ENCODE peak calls at places on chromosomes 1 and 21, in six cellular contexts. W is stomach, V is IMR-90, U is tibial nerve, A is right lobe of liver, S is prostate gland. J is an unnamed sample.

GRCh38 chr1:193472838-193473398 is 286.5 kb upstream of the B3GALT2 start:
- DNase-seq in A (no peak), S (no peak), U (no peak), W (no peak), V (no peak), J (no peak)

GRCh38 chr1:154864189-154864985 is 5.7 kb downstream of the KCNN3 start:
- DNase-seq in S (no peak), U (no peak), W (no peak), A (no peak), V (no peak), J (no peak)

GRCh38 chr1:41152622-41153044 is 89.5 kb downstream of the SCMH1 start:
- DNase-seq in V (peak; percentile 92), W (no peak), A (no peak), S (no peak), U (no peak), J (no peak)

GRCh38 chr21:44749759-44750674 is 38.6 kb upstream of the TSPEAR start:
- DNase-seq in W (no peak), V (no peak), U (no peak), A (no peak), S (no peak), J (no peak)

GRCh38 chr1:199447906-199448305 is 579.6 kb upstream of the NR5A2 start:
- DNase-seq in S (no peak), A (no peak), W (no peak), U (no peak), V (no peak), J (no peak)

GRCh38 chr21:33932731-33933130 is 17.1 kb upstream of the ATP5PO start:
- DNase-seq in A (no peak), U (no peak), S (no peak), W (no peak), V (no peak), J (no peak)

GRCh38 chr1:228163776-228164534 is 1.6 kb upstream of the IBA57 start:
- DNase-seq in V (no peak), U (no peak), W (no peak), S (no peak), A (peak; percentile 47), J (no peak)

GRCh38 chr1:22709891-22710687 is 550 bp upstream of the EPHB2 start:
- DNase-seq in W (no peak), S (no peak), V (peak; percentile 64), A (peak; percentile 71), U (peak; percentile 38), J (peak; percentile 72)

GRCh38 chr1:154466879-154467767 is 34.9 kb upstream of the TDRD10 start:
- DNase-seq in U (no peak), S (no peak), A (no peak), V (no peak), W (no peak), J (no peak)

DNA sequence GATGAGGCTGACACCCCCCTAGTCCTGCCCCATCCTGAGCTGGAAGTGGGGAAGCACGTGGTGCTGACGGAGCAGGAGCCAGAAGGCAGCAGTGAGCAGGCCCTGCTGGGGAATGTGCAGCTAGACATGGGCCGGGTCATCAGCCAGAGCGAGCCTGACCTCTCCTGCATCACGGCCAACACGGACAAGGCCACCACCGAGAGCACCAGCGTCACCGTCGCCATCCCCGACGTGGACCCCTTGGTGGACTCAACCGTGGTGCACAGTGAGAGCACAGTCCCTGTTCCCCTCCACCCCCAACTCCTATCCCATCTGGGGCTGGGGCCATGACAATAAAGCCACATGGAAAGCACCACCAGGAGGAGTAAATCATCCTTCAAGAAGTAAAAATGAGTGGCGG is 250.2 kb downstream of the CACNA1E start:
- DNase-seq in W (no peak), S (no peak), A (no peak), V (no peak), U (no peak), J (no peak)
- TF ChIP-seq POLR2A in W (no peak), S (no peak), A (no peak), V (no peak), U (no peak), J (no peak)

DNA sequence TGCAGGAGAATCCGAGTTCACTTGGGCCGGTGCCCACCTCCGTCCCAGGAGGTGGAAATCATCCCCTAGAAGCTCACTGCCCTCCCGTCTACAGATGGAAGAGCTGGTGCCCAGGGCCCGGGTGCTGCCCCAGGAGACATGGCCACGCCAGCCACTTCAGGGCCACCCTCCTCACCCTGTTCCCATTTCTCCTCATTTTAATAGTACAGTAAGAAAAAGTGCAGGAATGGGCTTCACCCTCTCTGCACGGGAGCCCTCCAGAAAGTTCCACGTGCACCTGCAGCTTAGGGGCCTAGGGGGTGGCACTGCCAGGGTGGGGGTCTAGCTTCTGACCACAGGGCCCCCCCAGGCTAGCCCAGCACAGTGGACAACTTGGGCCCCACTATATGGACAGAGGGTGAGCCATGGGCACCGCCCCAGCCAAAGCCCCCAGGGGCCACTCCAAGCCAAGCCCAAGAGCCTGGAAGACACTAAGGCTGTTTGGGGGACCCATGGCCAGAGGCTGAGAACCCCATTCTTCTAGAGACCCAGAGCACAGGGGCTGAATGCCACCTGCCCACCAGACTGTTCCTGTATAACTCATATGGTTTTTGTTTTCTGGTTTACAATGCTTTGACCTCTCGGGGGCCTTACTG is 3.4 kb upstream of the FTCD start:
- DNase-seq in W (peak; percentile 17), U (no peak), S (no peak), V (no peak), A (peak; percentile 48), J (no peak)
- H3K4me3 ChIP-seq in W (no peak overlapping the region), U (no peak overlapping the region), S (no peak overlapping the region), V (no peak overlapping the region), A (no peak overlapping the region), J (no peak overlapping the region)

DNA sequence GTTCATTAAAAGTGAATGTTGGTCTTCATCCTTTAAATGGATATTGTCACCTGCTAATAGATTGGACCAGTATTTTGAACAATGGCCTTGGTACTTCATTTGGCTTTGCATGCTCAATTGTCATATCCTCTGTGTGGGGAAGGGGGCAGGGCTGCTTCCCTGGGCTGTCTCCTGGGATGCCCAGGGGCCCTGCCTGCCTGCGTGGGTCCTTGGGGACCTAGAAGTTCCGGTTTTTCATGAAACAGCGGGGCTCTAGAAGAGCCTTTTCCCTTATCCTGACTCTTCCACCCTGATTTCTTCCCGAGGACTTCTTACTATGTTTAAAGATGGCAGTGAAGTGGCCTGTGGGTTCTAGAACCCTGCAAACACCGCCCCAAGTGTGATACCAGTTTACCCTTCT is 97.5 kb downstream of the DISC1 start:
- DNase-seq in W (no peak), V (no peak), U (no peak), A (no peak), S (no peak), J (no peak)
- H3K36me3 ChIP-seq in W (no peaks in the 10 kb centered on the region), V (no peaks in the 10 kb centered on the region), U (peaks cover 7% of the 10 kb centered on the region), A (no peaks in the 10 kb centered on the region), S (no peaks in the 10 kb centered on the region), J (no peaks in the 10 kb centered on the region)

DNA sequence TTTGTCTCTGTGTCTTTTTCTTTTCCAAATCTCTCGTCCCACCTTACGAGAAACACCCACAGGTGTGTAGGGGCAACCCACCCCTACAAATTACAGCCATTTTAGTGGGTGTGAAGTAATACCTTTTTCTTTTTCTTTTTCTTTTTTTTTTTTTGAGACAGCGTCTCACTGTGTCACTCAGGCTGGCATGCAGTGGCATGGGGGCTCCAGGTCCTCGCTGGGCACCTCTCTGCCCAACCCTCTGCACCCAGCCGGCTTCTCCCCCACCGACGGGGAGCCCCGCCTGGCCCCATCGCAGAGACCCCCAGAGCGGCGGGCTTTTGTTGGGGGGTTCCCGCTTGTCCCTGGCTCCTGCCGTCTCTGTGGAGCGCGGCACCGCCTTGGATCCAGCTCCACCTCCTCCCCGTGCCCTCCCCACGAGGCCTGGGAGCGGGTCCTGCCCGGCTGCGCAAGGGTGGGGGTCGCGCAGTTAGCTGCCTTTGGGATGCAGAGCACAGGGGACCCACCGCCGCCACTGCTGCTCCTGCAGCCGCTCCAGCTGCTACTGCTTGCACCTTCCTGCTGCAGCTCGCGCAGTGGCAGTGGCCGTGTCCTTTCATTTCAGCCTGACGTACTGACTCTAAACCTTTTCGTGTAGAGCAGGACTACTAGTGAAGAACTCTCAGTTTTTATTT is 10.9 kb upstream of the NVL start:
- DNase-seq in W (peak; percentile 54), V (no peak), U (no peak), S (no peak), A (peak; percentile 65), J (peak; percentile 8)
- TF ChIP-seq POLR2A in W (no peak), V (no peak), U (no peak), S (no peak), A (no peak), J (no peak)

GRCh38 chr1:108043712-108044111 is 78.7 kb upstream of the VAV3 start:
- DNase-seq in S (no peak), V (no peak), A (no peak), W (no peak), U (no peak), J (no peak)
- H3K4me3 ChIP-seq in S (no peak overlapping the region), V (no peak overlapping the region), A (no peak overlapping the region), W (no peak overlapping the region), U (no peak overlapping the region), J (no peak overlapping the region)